ENCODE peak calls at places on chromosome 21, in five cellular contexts. One of them, this sample, is unnamed.

GRCh38 chr21:29145837-29146453 is 15.5 kb downstream of the MAP3K7CL start:
- DNase-seq in heart right ventricle: no peak
- DNase-seq in IMR-90: no peak
- DNase-seq in colonic mucosa: no peak
- DNase-seq in upper lobe of right lung: no peak
- DNase-seq in this sample: no peak

GRCh38 chr21:30408782-30409494 is 13.1 kb downstream of the KRTAP13-1 start:
- DNase-seq in IMR-90: no peak
- DNase-seq in colonic mucosa: peak; percentile 65
- DNase-seq in heart right ventricle: peak; percentile 26
- DNase-seq in upper lobe of right lung: peak; percentile 78
- DNase-seq in this sample: peak; percentile 31

GRCh38 chr21:43958364-43959158 is 53.5 kb upstream of the TRAPPC10 start:
- DNase-seq in IMR-90: no peak
- DNase-seq in upper lobe of right lung: no peak
- DNase-seq in heart right ventricle: no peak
- DNase-seq in colonic mucosa: no peak
- DNase-seq in this sample: no peak

GRCh38 chr21:29477941-29478340 is 179.2 kb downstream of the BACH1 start:
- DNase-seq in colonic mucosa: no peak
- DNase-seq in upper lobe of right lung: no peak
- DNase-seq in heart right ventricle: no peak
- DNase-seq in IMR-90: peak; percentile 71
- DNase-seq in this sample: no peak

GRCh38 chr21:38988211-38989096 is 182.7 kb downstream of the ETS2 start:
- DNase-seq in IMR-90: no peak
- DNase-seq in upper lobe of right lung: no peak
- DNase-seq in colonic mucosa: no peak
- DNase-seq in heart right ventricle: no peak
- DNase-seq in this sample: no peak

GRCh38 chr21:38768385-38769071 is 37.2 kb upstream of the ETS2 start:
- DNase-seq in upper lobe of right lung: no peak
- DNase-seq in heart right ventricle: no peak
- DNase-seq in colonic mucosa: no peak
- DNase-seq in IMR-90: peak; percentile 100
- DNase-seq in this sample: no peak

GRCh38 chr21:37367758-37368535 is 1.4 kb downstream of the DYRK1A start:
- DNase-seq in colonic mucosa: peak; percentile 56
- DNase-seq in IMR-90: peak; percentile 35
- DNase-seq in heart right ventricle: peak; percentile 72
- DNase-seq in upper lobe of right lung: peak; percentile 79
- DNase-seq in this sample: peak; percentile 86

GRCh38 chr21:41883582-41883981 is 4.4 kb upstream of the PRDM15 start:
- DNase-seq in upper lobe of right lung: no peak
- DNase-seq in heart right ventricle: no peak
- DNase-seq in IMR-90: peak; percentile 12
- DNase-seq in colonic mucosa: no peak
- DNase-seq in this sample: no peak

GRCh38 chr21:38993561-38993960 is 187.8 kb downstream of the ETS2 start:
- DNase-seq in IMR-90: peak; percentile 92
- DNase-seq in upper lobe of right lung: no peak
- DNase-seq in heart right ventricle: peak; percentile 77
- DNase-seq in colonic mucosa: peak; percentile 52
- DNase-seq in this sample: peak; percentile 55

GRCh38 chr21:19874521-19874920 is 1123.7 kb upstream of the NCAM2 start:
- DNase-seq in upper lobe of right lung: no peak
- DNase-seq in heart right ventricle: no peak
- DNase-seq in IMR-90: no peak
- DNase-seq in colonic mucosa: no peak
- DNase-seq in this sample: no peak

GRCh38 chr21:43304621-43305335 is 122.2 kb downstream of the SIK1 start:
- DNase-seq in IMR-90: no peak
- DNase-seq in heart right ventricle: no peak
- DNase-seq in colonic mucosa: no peak
- DNase-seq in upper lobe of right lung: peak; percentile 53
- DNase-seq in this sample: no peak

GRCh38 chr21:37208056-37208705 is 59.0 kb downstream of the VPS26C start:
- DNase-seq in heart right ventricle: peak; percentile 84
- DNase-seq in IMR-90: no peak
- DNase-seq in colonic mucosa: no peak
- DNase-seq in upper lobe of right lung: peak; percentile 84
- DNase-seq in this sample: peak; percentile 89

GRCh38 chr21:42744520-42745445 is 91.4 kb downstream of the PDE9A start:
- DNase-seq in upper lobe of right lung: peak; percentile 54
- DNase-seq in IMR-90: no peak
- DNase-seq in heart right ventricle: no peak
- DNase-seq in colonic mucosa: no peak
- DNase-seq in this sample: no peak

GRCh38 chr21:42574234-42575027 is 60.8 kb downstream of the SLC37A1 start:
- DNase-seq in IMR-90: peak; percentile 13
- DNase-seq in upper lobe of right lung: peak; percentile 62
- DNase-seq in colonic mucosa: no peak
- DNase-seq in heart right ventricle: no peak
- DNase-seq in this sample: peak; percentile 44

GRCh38 chr21:31623664-31624063 is 35.8 kb upstream of the SOD1 start:
- DNase-seq in colonic mucosa: no peak
- DNase-seq in upper lobe of right lung: no peak
- DNase-seq in IMR-90: no peak
- DNase-seq in heart right ventricle: no peak
- DNase-seq in this sample: no peak

GRCh38 chr21:46634427-46634826 is 1.0 kb upstream of the PRMT2 start:
- DNase-seq in heart right ventricle: no peak
- DNase-seq in upper lobe of right lung: peak; percentile 53
- DNase-seq in colonic mucosa: peak; percentile 27
- DNase-seq in IMR-90: no peak
- DNase-seq in this sample: no peak
- H3K4me3 ChIP-seq in heart right ventricle: peak overlapping the region; percentile 83
- H3K4me3 ChIP-seq in upper lobe of right lung: peak overlapping the region; percentile 96
- H3K4me3 ChIP-seq in colonic mucosa: peak overlapping the region; percentile 60
- H3K4me3 ChIP-seq in IMR-90: no peak overlapping the region
- H3K4me3 ChIP-seq in this sample: peak overlapping the region; percentile 93

GRCh38 chr21:15682977-15683376 is 46.8 kb upstream of the USP25 start:
- DNase-seq in IMR-90: peak; percentile 57
- DNase-seq in heart right ventricle: no peak
- DNase-seq in colonic mucosa: no peak
- DNase-seq in upper lobe of right lung: no peak
- DNase-seq in this sample: no peak

GRCh38 chr21:15682182-15682895 is 47.4 kb upstream of the USP25 start:
- DNase-seq in IMR-90: peak; percentile 76
- DNase-seq in upper lobe of right lung: no peak
- DNase-seq in heart right ventricle: no peak
- DNase-seq in colonic mucosa: no peak
- DNase-seq in this sample: no peak

GRCh38 chr21:15679630-15680029 is 50.2 kb upstream of the USP25 start:
- DNase-seq in upper lobe of right lung: no peak
- DNase-seq in IMR-90: no peak
- DNase-seq in heart right ventricle: no peak
- DNase-seq in colonic mucosa: no peak
- DNase-seq in this sample: no peak
- TF ChIP-seq CTCF in upper lobe of right lung: peak; percentile 11
- TF ChIP-seq CTCF in IMR-90: no peak
- TF ChIP-seq CTCF in heart right ventricle: no peak
- TF ChIP-seq CTCF in colonic mucosa: no peak
- TF ChIP-seq CTCF in this sample: no peak

GRCh38 chr21:34987673-34988072 is 61.4 kb downstream of the RUNX1 start:
- DNase-seq in upper lobe of right lung: no peak
- DNase-seq in IMR-90: no peak
- DNase-seq in colonic mucosa: no peak
- DNase-seq in heart right ventricle: no peak
- DNase-seq in this sample: no peak

GRCh38 chr21:34988625-34989024 is 60.5 kb downstream of the RUNX1 start:
- DNase-seq in colonic mucosa: no peak
- DNase-seq in heart right ventricle: no peak
- DNase-seq in upper lobe of right lung: no peak
- DNase-seq in IMR-90: no peak
- DNase-seq in this sample: no peak

GRCh38 chr21:34988139-34988538 is 61.0 kb downstream of the RUNX1 start:
- DNase-seq in upper lobe of right lung: no peak
- DNase-seq in colonic mucosa: no peak
- DNase-seq in heart right ventricle: no peak
- DNase-seq in IMR-90: no peak
- DNase-seq in this sample: no peak

GRCh38 chr21:34990842-34991241 is 58.3 kb downstream of the RUNX1 start:
- DNase-seq in heart right ventricle: no peak
- DNase-seq in upper lobe of right lung: no peak
- DNase-seq in colonic mucosa: no peak
- DNase-seq in IMR-90: no peak
- DNase-seq in this sample: no peak

GRCh38 chr21:34989337-34990151 is 59.6 kb downstream of the RUNX1 start:
- DNase-seq in IMR-90: no peak
- DNase-seq in upper lobe of right lung: no peak
- DNase-seq in colonic mucosa: no peak
- DNase-seq in heart right ventricle: no peak
- DNase-seq in this sample: no peak
- H3K27me3 ChIP-seq in IMR-90: no peaks in the 10 kb centered on the region
- H3K27me3 ChIP-seq in upper lobe of right lung: no peaks in the 10 kb centered on the region
- H3K27me3 ChIP-seq in colonic mucosa: no peaks in the 10 kb centered on the region
- H3K27me3 ChIP-seq in heart right ventricle: peaks cover 7% of the 10 kb centered on the region
- H3K27me3 ChIP-seq in this sample: no peaks in the 10 kb centered on the region

DNA sequence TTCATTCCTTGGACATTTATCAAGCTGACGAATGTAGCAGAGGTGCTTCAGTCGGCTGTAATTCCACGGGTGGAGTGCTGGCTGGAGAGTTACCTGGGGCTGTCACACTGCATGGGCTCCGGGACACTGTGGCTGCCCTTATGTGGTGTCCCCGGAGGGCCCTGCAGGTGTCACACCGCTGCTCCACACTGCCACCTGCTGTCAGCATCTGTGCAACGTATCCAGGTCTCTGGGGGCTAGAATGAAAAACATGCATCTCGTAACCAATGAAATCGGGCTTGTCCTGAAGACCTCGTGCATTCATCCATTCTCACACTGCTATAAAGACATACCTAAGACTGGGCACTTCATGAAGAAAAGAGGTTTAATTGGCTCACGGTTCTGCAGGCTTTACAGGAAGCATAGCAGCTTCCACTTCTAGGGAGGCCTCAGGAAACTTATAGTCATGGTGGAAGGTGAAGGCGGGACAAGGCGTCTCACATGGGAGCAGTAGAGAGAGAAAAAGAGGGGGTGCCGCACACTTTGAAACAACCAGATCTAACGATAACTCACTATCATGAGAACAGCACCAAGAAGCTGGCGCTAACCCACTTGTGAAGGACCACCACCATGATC is 46.7 kb upstream of the PCBP3 start:
- DNase-seq in colonic mucosa: peak; percentile 83
- DNase-seq in IMR-90: peak; percentile 28
- DNase-seq in upper lobe of right lung: peak; percentile 91
- DNase-seq in heart right ventricle: peak; percentile 64
- DNase-seq in this sample: no peak
- H3K4me3 ChIP-seq in colonic mucosa: no peak overlapping the region
- H3K4me3 ChIP-seq in IMR-90: no peak overlapping the region
- H3K4me3 ChIP-seq in upper lobe of right lung: no peak overlapping the region
- H3K4me3 ChIP-seq in heart right ventricle: no peak overlapping the region
- H3K4me3 ChIP-seq in this sample: no peak overlapping the region

This sample was measured in upper lobe of left lung.